ENCODE peak calls at places on chromosomes 7 and 10, in six cellular contexts. One of them, this sample, is unnamed.

GRCh38 chr7:20269726-20270125 is 52.5 kb upstream of the MACC1 start:
- DNase-seq in NCI-H69: no peak
- DNase-seq in lower leg skin: no peak
- DNase-seq in effector CD4-positive, alpha-beta T cell: no peak
- DNase-seq in NCI-H2029: no peak
- DNase-seq in fibroblast of the conjunctiva: no peak
- DNase-seq in this sample: no peak

GRCh38 chr7:155643804-155644177 is 670 bp upstream of the RBM33 start:
- DNase-seq in NCI-H69: no peak
- DNase-seq in lower leg skin: no peak
- DNase-seq in effector CD4-positive, alpha-beta T cell: no peak
- DNase-seq in NCI-H2029: no peak
- DNase-seq in fibroblast of the conjunctiva: no peak
- DNase-seq in this sample: no peak

GRCh38 chr7:93558705-93559614 is 15.6 kb downstream of the CALCR start:
- DNase-seq in NCI-H69: no peak
- DNase-seq in lower leg skin: no peak
- DNase-seq in effector CD4-positive, alpha-beta T cell: no peak
- DNase-seq in NCI-H2029: no peak
- DNase-seq in fibroblast of the conjunctiva: no peak
- DNase-seq in this sample: no peak

GRCh38 chr7:112431803-112432202 is 18.5 kb upstream of the IFRD1 start:
- DNase-seq in NCI-H69: peak
- DNase-seq in lower leg skin: no peak
- DNase-seq in effector CD4-positive, alpha-beta T cell: no peak
- DNase-seq in NCI-H2029: no peak
- DNase-seq in fibroblast of the conjunctiva: no peak
- DNase-seq in this sample: no peak

GRCh38 chr10:75400769-75401568 is 595 bp downstream of the ZNF503 start:
- DNase-seq in NCI-H69: no peak
- DNase-seq in lower leg skin: peak
- DNase-seq in effector CD4-positive, alpha-beta T cell: no peak
- DNase-seq in NCI-H2029: no peak
- DNase-seq in fibroblast of the conjunctiva: no peak
- DNase-seq in this sample: no peak

GRCh38 chr7:154304231-154304630 is 252.0 kb downstream of the DPP6 start:
- DNase-seq in NCI-H69: no peak
- DNase-seq in lower leg skin: no peak
- DNase-seq in effector CD4-positive, alpha-beta T cell: no peak
- DNase-seq in NCI-H2029: no peak
- DNase-seq in fibroblast of the conjunctiva: no peak
- DNase-seq in this sample: no peak

GRCh38 chr7:13946181-13946580 is 43.3 kb downstream of the ETV1 start:
- DNase-seq in NCI-H69: no peak
- DNase-seq in lower leg skin: no peak
- DNase-seq in effector CD4-positive, alpha-beta T cell: no peak
- DNase-seq in NCI-H2029: no peak
- DNase-seq in fibroblast of the conjunctiva: no peak
- DNase-seq in this sample: peak

GRCh38 chr7:7861211-7861633 is 107.4 kb upstream of the GLCCI1 start:
- DNase-seq in NCI-H69: peak
- DNase-seq in lower leg skin: no peak
- DNase-seq in effector CD4-positive, alpha-beta T cell: no peak
- DNase-seq in NCI-H2029: peak
- DNase-seq in fibroblast of the conjunctiva: peak
- DNase-seq in this sample: peak

GRCh38 chr10:74081192-74081803 is 69.3 kb downstream of the AP3M1 start:
- DNase-seq in NCI-H69: peak
- DNase-seq in lower leg skin: no peak
- DNase-seq in effector CD4-positive, alpha-beta T cell: peak
- DNase-seq in NCI-H2029: no peak
- DNase-seq in fibroblast of the conjunctiva: peak
- DNase-seq in this sample: no peak

GRCh38 chr7:144132262-144132661 is 9.3 kb downstream of the OR2A14 start:
- DNase-seq in NCI-H69: no peak
- DNase-seq in lower leg skin: no peak
- DNase-seq in effector CD4-positive, alpha-beta T cell: no peak
- DNase-seq in NCI-H2029: no peak
- DNase-seq in fibroblast of the conjunctiva: no peak
- DNase-seq in this sample: no peak

GRCh38 chr7:70632400-70632799 is 499.5 kb upstream of the GALNT17 start:
- DNase-seq in NCI-H69: no peak
- DNase-seq in lower leg skin: no peak
- DNase-seq in effector CD4-positive, alpha-beta T cell: no peak
- DNase-seq in NCI-H2029: no peak
- DNase-seq in fibroblast of the conjunctiva: no peak
- DNase-seq in this sample: no peak

GRCh38 chr10:132149917-132150316 is 36.8 kb upstream of the DPYSL4 start:
- DNase-seq in NCI-H69: no peak
- DNase-seq in lower leg skin: peak
- DNase-seq in effector CD4-positive, alpha-beta T cell: no peak
- DNase-seq in NCI-H2029: no peak
- DNase-seq in fibroblast of the conjunctiva: no peak
- DNase-seq in this sample: no peak

GRCh38 chr7:12303096-12303495 is 92.0 kb downstream of the TMEM106B start:
- DNase-seq in NCI-H69: peak
- DNase-seq in lower leg skin: no peak
- DNase-seq in effector CD4-positive, alpha-beta T cell: no peak
- DNase-seq in NCI-H2029: no peak
- DNase-seq in fibroblast of the conjunctiva: no peak
- DNase-seq in this sample: no peak

GRCh38 chr10:12841826-12842225 is 159.7 kb downstream of the CCDC3 start:
- DNase-seq in NCI-H69: no peak
- DNase-seq in lower leg skin: peak
- DNase-seq in effector CD4-positive, alpha-beta T cell: no peak
- DNase-seq in NCI-H2029: no peak
- DNase-seq in fibroblast of the conjunctiva: no peak
- DNase-seq in this sample: no peak

GRCh38 chr10:43407148-43407575 is 1.8 kb downstream of the HNRNPF start:
- DNase-seq in NCI-H69: peak
- DNase-seq in lower leg skin: peak
- DNase-seq in effector CD4-positive, alpha-beta T cell: peak
- DNase-seq in NCI-H2029: no peak
- DNase-seq in fibroblast of the conjunctiva: no peak
- DNase-seq in this sample: no peak

GRCh38 chr7:594920-595620 is 75.4 kb upstream of the PDGFA start:
- DNase-seq in NCI-H69: no peak
- DNase-seq in lower leg skin: no peak
- DNase-seq in effector CD4-positive, alpha-beta T cell: no peak
- DNase-seq in NCI-H2029: no peak
- DNase-seq in fibroblast of the conjunctiva: no peak
- DNase-seq in this sample: no peak

GRCh38 chr7:40753455-40753854 is 618.6 kb downstream of the SUGCT start:
- DNase-seq in NCI-H69: no peak
- DNase-seq in lower leg skin: no peak
- DNase-seq in effector CD4-positive, alpha-beta T cell: no peak
- DNase-seq in NCI-H2029: no peak
- DNase-seq in fibroblast of the conjunctiva: no peak
- DNase-seq in this sample: no peak

GRCh38 chr7:157309990-157310668 is 26.7 kb upstream of the DNAJB6 start:
- DNase-seq in NCI-H69: peak
- DNase-seq in lower leg skin: no peak
- DNase-seq in effector CD4-positive, alpha-beta T cell: no peak
- DNase-seq in NCI-H2029: no peak
- DNase-seq in fibroblast of the conjunctiva: peak
- DNase-seq in this sample: peak

GRCh38 chr7:122679813-122680212 is 19.1 kb downstream of the RNF133 start:
- DNase-seq in NCI-H69: no peak
- DNase-seq in lower leg skin: no peak
- DNase-seq in effector CD4-positive, alpha-beta T cell: no peak
- DNase-seq in NCI-H2029: no peak
- DNase-seq in fibroblast of the conjunctiva: no peak
- DNase-seq in this sample: no peak

GRCh38 chr10:62724465-62724864 is 80.1 kb upstream of the ADO start:
- DNase-seq in NCI-H69: no peak
- DNase-seq in lower leg skin: no peak
- DNase-seq in effector CD4-positive, alpha-beta T cell: no peak
- DNase-seq in NCI-H2029: no peak
- DNase-seq in fibroblast of the conjunctiva: no peak
- DNase-seq in this sample: no peak

GRCh38 chr10:46020871-46021553 is 9.4 kb downstream of the NCOA4 start:
- DNase-seq in NCI-H69: no peak
- DNase-seq in lower leg skin: no peak
- DNase-seq in effector CD4-positive, alpha-beta T cell: no peak
- DNase-seq in NCI-H2029: no peak
- DNase-seq in fibroblast of the conjunctiva: no peak
- DNase-seq in this sample: no peak

GRCh38 chr7:37430644-37431043 is 18.0 kb downstream of the ELMO1 start:
- DNase-seq in NCI-H69: no peak
- DNase-seq in lower leg skin: peak
- DNase-seq in effector CD4-positive, alpha-beta T cell: no peak
- DNase-seq in NCI-H2029: no peak
- DNase-seq in fibroblast of the conjunctiva: no peak
- DNase-seq in this sample: no peak

GRCh38 chr7:38795596-38795995 is 113.4 kb downstream of the VPS41 start:
- DNase-seq in NCI-H69: no peak
- DNase-seq in lower leg skin: no peak
- DNase-seq in effector CD4-positive, alpha-beta T cell: no peak
- DNase-seq in NCI-H2029: no peak
- DNase-seq in fibroblast of the conjunctiva: no peak
- DNase-seq in this sample: no peak

GRCh38 chr7:2876031-2876862 is 32.1 kb upstream of the GNA12 start:
- DNase-seq in NCI-H69: peak
- DNase-seq in lower leg skin: no peak
- DNase-seq in effector CD4-positive, alpha-beta T cell: no peak
- DNase-seq in NCI-H2029: no peak
- DNase-seq in fibroblast of the conjunctiva: no peak
- DNase-seq in this sample: no peak

GRCh38 chr10:4719040-4719439 is 107.0 kb upstream of the AKR1E2 start:
- DNase-seq in NCI-H69: no peak
- DNase-seq in lower leg skin: no peak
- DNase-seq in effector CD4-positive, alpha-beta T cell: no peak
- DNase-seq in NCI-H2029: no peak
- DNase-seq in fibroblast of the conjunctiva: no peak
- DNase-seq in this sample: no peak

GRCh38 chr7:76051840-76052239 is 3.9 kb downstream of the MDH2 start:
- DNase-seq in NCI-H69: no peak
- DNase-seq in lower leg skin: no peak
- DNase-seq in effector CD4-positive, alpha-beta T cell: no peak
- DNase-seq in NCI-H2029: no peak
- DNase-seq in fibroblast of the conjunctiva: no peak
- DNase-seq in this sample: no peak

GRCh38 chr10:71423268-71423667 is 26.5 kb downstream of the CDH23 start:
- DNase-seq in NCI-H69: peak
- DNase-seq in lower leg skin: peak
- DNase-seq in effector CD4-positive, alpha-beta T cell: no peak
- DNase-seq in NCI-H2029: no peak
- DNase-seq in fibroblast of the conjunctiva: no peak
- DNase-seq in this sample: no peak

GRCh38 chr10:6999232-6999925 is 411.5 kb downstream of the SFMBT2 start:
- DNase-seq in NCI-H69: no peak
- DNase-seq in lower leg skin: no peak
- DNase-seq in effector CD4-positive, alpha-beta T cell: no peak
- DNase-seq in NCI-H2029: no peak
- DNase-seq in fibroblast of the conjunctiva: no peak
- DNase-seq in this sample: no peak

GRCh38 chr7:1979591-1980560 is 252.9 kb downstream of the MAD1L1 start:
- DNase-seq in NCI-H69: peak
- DNase-seq in lower leg skin: no peak
- DNase-seq in effector CD4-positive, alpha-beta T cell: no peak
- DNase-seq in NCI-H2029: no peak
- DNase-seq in fibroblast of the conjunctiva: no peak
- DNase-seq in this sample: no peak

GRCh38 chr7:94330474-94331027 is 64.1 kb upstream of the COL1A2 start:
- DNase-seq in NCI-H69: no peak
- DNase-seq in lower leg skin: no peak
- DNase-seq in effector CD4-positive, alpha-beta T cell: no peak
- DNase-seq in NCI-H2029: no peak
- DNase-seq in fibroblast of the conjunctiva: no peak
- DNase-seq in this sample: no peak

GRCh38 chr10:113643183-113643582 is 20.7 kb downstream of the NRAP start:
- DNase-seq in NCI-H69: no peak
- DNase-seq in lower leg skin: no peak
- DNase-seq in effector CD4-positive, alpha-beta T cell: no peak
- DNase-seq in NCI-H2029: no peak
- DNase-seq in fibroblast of the conjunctiva: no peak
- DNase-seq in this sample: no peak

GRCh38 chr10:19043431-19043830 is 5.2 kb upstream of the MALRD1 start:
- DNase-seq in NCI-H69: no peak
- DNase-seq in lower leg skin: no peak
- DNase-seq in effector CD4-positive, alpha-beta T cell: no peak
- DNase-seq in NCI-H2029: no peak
- DNase-seq in fibroblast of the conjunctiva: no peak
- DNase-seq in this sample: no peak

GRCh38 chr7:44547536-44548221 is 6.5 kb upstream of the NPC1L1 start:
- DNase-seq in NCI-H69: no peak
- DNase-seq in lower leg skin: no peak
- DNase-seq in effector CD4-positive, alpha-beta T cell: no peak
- DNase-seq in NCI-H2029: no peak
- DNase-seq in fibroblast of the conjunctiva: no peak
- DNase-seq in this sample: no peak

GRCh38 chr10:100133801-100134200 is 52.0 kb downstream of the ERLIN1 start:
- DNase-seq in NCI-H69: no peak
- DNase-seq in lower leg skin: no peak
- DNase-seq in effector CD4-positive, alpha-beta T cell: no peak
- DNase-seq in NCI-H2029: no peak
- DNase-seq in fibroblast of the conjunctiva: no peak
- DNase-seq in this sample: no peak

GRCh38 chr7:134458341-134458805 is 527 bp downstream of the AKR1B1 start:
- DNase-seq in NCI-H69: peak
- DNase-seq in lower leg skin: peak
- DNase-seq in effector CD4-positive, alpha-beta T cell: peak
- DNase-seq in NCI-H2029: no peak
- DNase-seq in fibroblast of the conjunctiva: no peak
- DNase-seq in this sample: no peak

GRCh38 chr7:47534322-47535032 is 47.4 kb downstream of the TNS3 start:
- DNase-seq in NCI-H69: peak
- DNase-seq in lower leg skin: no peak
- DNase-seq in effector CD4-positive, alpha-beta T cell: no peak
- DNase-seq in NCI-H2029: no peak
- DNase-seq in fibroblast of the conjunctiva: no peak
- DNase-seq in this sample: no peak